ENCODE peak calls at places on chromosomes 16 and 17, in four cellular contexts. T, U, F and V are unnamed samples.
A peak's percentile ranks its signal among the peaks of the same experiment; 100 is the strongest.

GRCh38 chr16:2239231-2239675 is 3.0 kb downstream of the DNASE1L2 start:
- DNase-seq in T (no peak), U (peak; percentile 32), F (no peak), V (no peak)

GRCh38 chr17:41660221-41660711 is 28.4 kb upstream of the EIF1 start:
- DNase-seq in T (no peak), U (peak; percentile 24), F (no peak), V (no peak)

GRCh38 chr16:74771656-74772315 is 2.8 kb downstream of the FA2H start:
- DNase-seq in T (no peak), U (no peak), F (no peak), V (no peak)

GRCh38 chr16:67967956-67968439 is 439 bp downstream of the SLC12A4 start:
- DNase-seq in T (peak; percentile 46), U (peak; percentile 79), F (no peak), V (no peak)

GRCh38 chr16:85276741-85277140 is 164.5 kb upstream of the CIBAR2 start:
- DNase-seq in T (no peak), U (no peak), F (no peak), V (no peak)

GRCh38 chr16:66619534-66620418 is 15.3 kb downstream of the CMTM3 start:
- DNase-seq in T (peak; percentile 88), U (peak; percentile 81), F (peak; percentile 50), V (no peak)

GRCh38 chr17:63497708-63498483 is 21.0 kb downstream of the ACE start:
- DNase-seq in T (no peak), U (no peak), F (no peak), V (no peak)

GRCh38 chr17:78414178-78415162 is 36.0 kb downstream of the PGS1 start:
- DNase-seq in T (no peak), U (no peak), F (no peak), V (peak; percentile 50)

GRCh38 chr17:78789663-78790181 is 7.6 kb upstream of the CYTH1 start:
- DNase-seq in T (no peak), U (peak; percentile 82), F (no peak), V (peak; percentile 74)

GRCh38 chr16:85923153-85924021 is 24.4 kb downstream of the IRF8 start:
- DNase-seq in T (peak; percentile 44), U (no peak), F (peak; percentile 23), V (no peak)

GRCh38 chr16:48720266-48720665 is 110.3 kb upstream of the N4BP1 start:
- DNase-seq in T (peak; percentile 31), U (peak; percentile 27), F (no peak), V (no peak)

GRCh38 chr17:50221500-50222480 is 20.4 kb upstream of the COL1A1 start:
- DNase-seq in T (peak; percentile 85), U (peak; percentile 95), F (peak; percentile 46), V (no peak)

GRCh38 chr17:71760062-71760720 is 360.6 kb upstream of the SOX9 start:
- DNase-seq in T (peak; percentile 66), U (peak; percentile 43), F (no peak), V (no peak)

GRCh38 chr17:43021739-43022512 is at the start of gene VAT1:
- DNase-seq in T (peak; percentile 72), U (peak; percentile 90), F (peak; percentile 50), V (peak; percentile 59)

GRCh38 chr17:17200311-17200710 is 5.8 kb downstream of the PLD6 start:
- DNase-seq in T (no peak), U (no peak), F (no peak), V (no peak)

GRCh38 chr17:1491406-1492248 is 859 bp downstream of the MYO1C start:
- DNase-seq in T (peak; percentile 49), U (peak; percentile 84), F (no peak), V (no peak)

GRCh38 chr16:57480127-57480753 is 6.1 kb downstream of the DOK4 start:
- DNase-seq in T (peak; percentile 10), U (peak; percentile 74), F (peak; percentile 36), V (no peak)

GRCh38 chr17:50507871-50508572 is at the start of gene MYCBPAP:
- DNase-seq in T (peak; percentile 62), U (peak; percentile 91), F (peak; percentile 52), V (peak; percentile 52)

GRCh38 chr17:64411999-64412771 is 21.5 kb upstream of the PECAM1 start:
- DNase-seq in T (peak; percentile 31), U (peak; percentile 39), F (no peak), V (no peak)

GRCh38 chr17:61057257-61057656 is 342.4 kb upstream of the TBX2 start:
- DNase-seq in T (no peak), U (no peak), F (no peak), V (no peak)

GRCh38 chr17:76140661-76141211 is 309 bp downstream of the FOXJ1 start:
- DNase-seq in T (no peak), U (no peak), F (no peak), V (no peak)

GRCh38 chr16:27726621-27727275 is 176.8 kb downstream of the KATNIP start:
- DNase-seq in T (peak; percentile 96), U (peak; percentile 61), F (peak; percentile 75), V (no peak)

GRCh38 chr16:89925596-89926079 is 2.5 kb downstream of the TUBB3 start:
- DNase-seq in T (no peak), U (no peak), F (peak; percentile 28), V (no peak)

GRCh38 chr16:593406-593805 is 3.5 kb downstream of the RAB40C start:
- DNase-seq in T (no peak), U (no peak), F (no peak), V (no peak)

GRCh38 chr17:4214142-4214541 is 49.6 kb downstream of the ANKFY1 start:
- DNase-seq in T (no peak), U (no peak), F (no peak), V (no peak)

GRCh38 chr17:81200695-81201580 is 21.8 kb downstream of the CEP131 start:
- DNase-seq in T (peak; percentile 50), U (peak; percentile 79), F (peak; percentile 58), V (no peak)

GRCh38 chr17:27259356-27259755 is 34.6 kb upstream of the WSB1 start:
- DNase-seq in T (peak; percentile 60), U (no peak), F (no peak), V (no peak)